ENCODE peak calls at places on chromosome 13, in five cellular contexts. B, Q, O, K and W are unnamed samples. For H3K9me2, the result is how much of the 10 kb centered on the place peaks cover.

GRCh38 chr13:20702945-20703784 is at the start of gene IL17D:
- DNase-seq in Q (no peak), B (no peak), K (peak), O (peak), W (peak)

GRCh38 chr13:20401958-20402856 is 123.5 kb downstream of the CRYL1 start:
- DNase-seq in K (no peak), Q (no peak), O (peak), B (peak), W (no peak)

GRCh38 chr13:30585748-30586262 is 31.9 kb upstream of the USPL1 start:
- DNase-seq in B (peak), O (peak), K (no peak), Q (no peak), W (no peak)

GRCh38 chr13:99265823-99266426 is 7.7 kb upstream of the GPR18 start:
- DNase-seq in O (peak), K (peak), B (peak), Q (peak), W (peak)

GRCh38 chr13:47794963-47795362 is 206.1 kb downstream of the SUCLA2 start:
- DNase-seq in O (peak), K (peak), Q (peak), B (peak), W (no peak)

GRCh38 chr13:43805071-43805468 is 18.3 kb upstream of the ENOX1 start:
- DNase-seq in K (peak), O (peak), Q (peak), B (peak), W (no peak)

GRCh38 chr13:80572308-80572676 is 231.4 kb upstream of the SPRY2 start:
- DNase-seq in O (no peak), K (peak), Q (no peak), B (no peak), W (no peak)

GRCh38 chr13:109781384-109782065 is 4.9 kb downstream of the IRS2 start:
- DNase-seq in O (peak), B (no peak), K (peak), Q (no peak), W (no peak)

GRCh38 chr13:104143760-104144406 is 1077.7 kb upstream of the SLC10A2 start:
- DNase-seq in O (no peak), K (no peak), Q (no peak), B (peak), W (no peak)

GRCh38 chr13:63938851-63939250 is 2523.2 kb upstream of the PCDH20 start:
- DNase-seq in Q (no peak), K (no peak), B (peak), O (no peak), W (no peak)

GRCh38 chr13:107043016-107043957 is 475.4 kb upstream of the ARGLU1 start:
- DNase-seq in O (no peak), K (no peak), B (no peak), Q (no peak), W (no peak)

GRCh38 chr13:31012285-31013024 is 80.0 kb downstream of the TEX26 start:
- DNase-seq in O (peak), Q (no peak), B (peak), K (peak), W (no peak)

GRCh38 chr13:33058816-33059215 is 42.6 kb downstream of the KL start:
- DNase-seq in Q (no peak), O (no peak), B (no peak), K (no peak), W (no peak)

GRCh38 chr13:73421310-73421912 is 362.6 kb downstream of the KLF5 start:
- DNase-seq in B (peak), O (peak), K (no peak), Q (peak), W (no peak)

GRCh38 chr13:37995052-37995451 is 125.5 kb upstream of the TRPC4 start:
- DNase-seq in O (peak), K (no peak), B (no peak), Q (no peak), W (no peak)

GRCh38 chr13:33167521-33167920 is 118.0 kb downstream of the STARD13 start:
- DNase-seq in K (no peak), O (no peak), B (no peak), Q (no peak), W (no peak)

GRCh38 chr13:32530841-32531253 is 7.7 kb downstream of the N4BP2L2 start:
- DNase-seq in K (no peak), B (no peak), O (peak), Q (no peak), W (peak)

GRCh38 chr13:97125051-97125809 is 96.9 kb upstream of the MBNL2 start:
- DNase-seq in K (peak), O (peak), Q (peak), B (peak), W (no peak)

GRCh38 chr13:26377038-26377437 is 123.1 kb downstream of the CDK8 start:
- DNase-seq in K (peak), Q (peak), B (peak), O (peak), W (peak)

GRCh38 chr13:40520916-40521315 is 145.5 kb downstream of the FOXO1 start:
- DNase-seq in O (no peak), B (no peak), Q (no peak), K (no peak), W (no peak)
- TF ChIP-seq EZH2phosphoT487 in O (no peak), B (no peak), Q (no peak), K (no peak), W (no peak)

GRCh38 chr13:111129465-111130110 is 14.5 kb downstream of the ARHGEF7 start:
- DNase-seq in B (no peak), K (no peak), O (no peak), Q (no peak), W (no peak)
- H3K9ac ChIP-seq in B (no peak), K (no peak), O (no peak), Q (no peak), W (no peak)

DNA sequence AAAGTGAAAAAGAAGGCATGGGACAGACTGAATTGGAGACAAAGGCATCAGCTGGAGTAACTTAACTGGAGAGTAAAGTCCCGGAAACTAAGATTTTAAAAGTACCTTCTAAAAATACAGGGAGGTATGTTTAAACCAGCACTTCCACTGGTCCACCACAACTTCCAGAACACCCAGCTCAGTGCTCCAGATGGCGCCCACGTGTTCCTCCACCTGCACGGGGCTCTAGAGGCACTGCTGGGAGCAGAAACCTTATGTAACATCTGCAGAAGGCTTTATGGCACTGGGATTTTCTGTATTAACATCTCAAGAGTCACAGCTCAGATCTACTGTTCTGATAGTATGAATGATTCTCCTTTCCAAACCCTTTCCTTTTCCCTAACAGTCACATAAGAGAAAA is 252.1 kb downstream of the DCLK1 start:
- DNase-seq in Q (no peak), O (no peak), B (no peak), K (no peak), W (peak)
- H3K9me2 ChIP-seq in Q (under half), O (under half), B (under half), K (under half), W (under half)

DNA sequence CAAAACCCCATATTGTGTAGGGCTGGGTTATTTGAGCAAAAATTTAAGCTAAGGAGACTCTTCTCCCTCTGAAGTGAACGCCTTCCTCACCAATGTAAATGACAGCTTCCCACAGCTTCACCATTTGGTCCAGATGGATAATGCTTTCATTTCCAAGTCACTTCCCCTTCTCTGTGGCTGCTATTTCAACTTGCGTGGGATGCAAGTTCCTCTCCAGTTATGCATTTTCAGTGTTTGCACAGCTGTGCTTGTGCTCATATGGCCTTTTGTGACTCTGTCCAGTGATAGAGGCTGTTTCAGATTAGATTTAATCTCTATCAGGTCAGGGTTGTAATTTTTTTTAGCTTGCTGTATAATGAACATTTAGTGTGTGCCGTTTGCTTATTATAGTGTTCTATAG is 86.4 kb downstream of the TNFRSF19 start:
- DNase-seq in O (peak), B (no peak), K (peak), Q (no peak), W (no peak)
- TF ChIP-seq EZH2phosphoT487 in O (no peak), B (no peak), K (no peak), Q (no peak), W (no peak)

DNA sequence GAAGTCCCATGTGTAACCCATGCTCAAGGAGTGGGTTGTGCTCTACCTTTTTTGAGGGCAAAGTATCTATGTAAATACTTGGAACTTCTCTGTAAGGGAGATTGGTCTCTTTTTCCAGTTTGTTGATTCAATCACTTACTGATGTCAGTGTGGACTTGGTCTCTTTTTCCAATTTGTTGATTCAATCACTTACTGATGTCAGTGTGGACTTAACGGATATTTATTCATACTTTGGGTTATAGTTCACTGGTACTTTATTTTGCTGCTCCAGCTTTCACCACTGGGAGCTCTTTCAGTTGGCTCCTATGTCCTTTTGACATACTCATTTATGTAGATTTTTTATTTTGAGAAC is 36.4 kb downstream of the COG3 start:
- DNase-seq in Q (no peak), O (no peak), K (no peak), B (no peak), W (no peak)
- H3K9ac ChIP-seq in Q (no peak), O (peak), K (no peak), B (no peak), W (no peak)

GRCh38 chr13:113621046-113621445 is 36.5 kb downstream of the TFDP1 start:
- DNase-seq in O (no peak), Q (no peak), B (no peak), K (no peak), W (no peak)
- H3K9me2 ChIP-seq in O (under half), Q (under half), B (under half), K (under half), W (under half)